ENCODE peak calls at places on chromosomes 12 and 14, in four cellular contexts. C, O, F and E are unnamed samples.

GRCh38 chr12:90062799-90063198 is 354.2 kb upstream of the ATP2B1 start:
- DNase-seq in C (no peak), O (peak; percentile 8), F (peak; percentile 21), E (no peak)

GRCh38 chr12:49010092-49010668 is 8.4 kb downstream of the PRKAG1 start:
- DNase-seq in C (no peak), O (no peak), F (no peak), E (no peak)

GRCh38 chr12:13135336-13136178 is 32.1 kb upstream of the GSG1 start:
- DNase-seq in C (no peak), O (peak; percentile 12), F (peak; percentile 47), E (no peak)

GRCh38 chr12:78120866-78121590 is 290.3 kb downstream of the NAV3 start:
- DNase-seq in C (no peak), O (no peak), F (peak; percentile 33), E (no peak)

GRCh38 chr12:132243596-132244289 is 85.6 kb downstream of the GALNT9 start:
- DNase-seq in C (no peak), O (peak; percentile 42), F (no peak), E (no peak)

GRCh38 chr14:74663884-74664283 is 49.0 kb downstream of the AREL1 start:
- DNase-seq in C (no peak), O (no peak), F (no peak), E (no peak)

GRCh38 chr12:73445658-73446324 is 1091.8 kb upstream of the ATXN7L3B start:
- DNase-seq in C (no peak), O (no peak), F (no peak), E (no peak)

GRCh38 chr14:29216774-29217232 is 450.2 kb downstream of the FOXG1 start:
- DNase-seq in C (no peak), O (peak; percentile 42), F (no peak), E (no peak)

GRCh38 chr12:93378373-93379310 is 917 bp downstream of the NUDT4 start:
- DNase-seq in C (peak; percentile 68), O (no peak), F (no peak), E (peak; percentile 76)

GRCh38 chr12:108649668-108650067 is 16.0 kb upstream of the SELPLG start:
- DNase-seq in C (no peak), O (no peak), F (peak; percentile 86), E (no peak)

GRCh38 chr12:88334271-88334670 is 192.2 kb downstream of the TMTC3 start:
- DNase-seq in C (no peak), O (no peak), F (no peak), E (no peak)

GRCh38 chr14:61575751-61576150 is 119.6 kb upstream of the HIF1A start:
- DNase-seq in C (no peak), O (no peak), F (no peak), E (no peak)

GRCh38 chr12:58233886-58234285 is 292.5 kb downstream of the ATP23 start:
- DNase-seq in C (no peak), O (no peak), F (no peak), E (no peak)

GRCh38 chr12:89544027-89544426 is 18.2 kb upstream of the POC1B start:
- DNase-seq in C (no peak), O (no peak), F (no peak), E (no peak)

GRCh38 chr12:102496571-102496970 is 16.2 kb upstream of the IGF1 start:
- DNase-seq in C (no peak), O (no peak), F (no peak), E (no peak)

GRCh38 chr12:130977046-130977758 is 23.5 kb downstream of the ADGRD1 start:
- DNase-seq in C (no peak), O (no peak), F (no peak), E (no peak)

GRCh38 chr12:52090291-52090690 is 10.8 kb downstream of the SMIM41 start:
- DNase-seq in C (no peak), O (no peak), F (no peak), E (no peak)

GRCh38 chr14:92613008-92613658 is 99.6 kb downstream of the RIN3 start:
- DNase-seq in C (peak; percentile 74), O (peak; percentile 48), F (no peak), E (peak; percentile 80)

GRCh38 chr12:113867258-113867657 is 98.9 kb downstream of the RBM19 start:
- DNase-seq in C (no peak), O (no peak), F (no peak), E (no peak)

GRCh38 chr12:31915442-31915841 is 43.8 kb upstream of the RESF1 start:
- DNase-seq in C (no peak), O (no peak), F (no peak), E (no peak)
- TF ChIP-seq CTCF in C (no peak), O (no peak), F (no peak), E (no peak)

DNA sequence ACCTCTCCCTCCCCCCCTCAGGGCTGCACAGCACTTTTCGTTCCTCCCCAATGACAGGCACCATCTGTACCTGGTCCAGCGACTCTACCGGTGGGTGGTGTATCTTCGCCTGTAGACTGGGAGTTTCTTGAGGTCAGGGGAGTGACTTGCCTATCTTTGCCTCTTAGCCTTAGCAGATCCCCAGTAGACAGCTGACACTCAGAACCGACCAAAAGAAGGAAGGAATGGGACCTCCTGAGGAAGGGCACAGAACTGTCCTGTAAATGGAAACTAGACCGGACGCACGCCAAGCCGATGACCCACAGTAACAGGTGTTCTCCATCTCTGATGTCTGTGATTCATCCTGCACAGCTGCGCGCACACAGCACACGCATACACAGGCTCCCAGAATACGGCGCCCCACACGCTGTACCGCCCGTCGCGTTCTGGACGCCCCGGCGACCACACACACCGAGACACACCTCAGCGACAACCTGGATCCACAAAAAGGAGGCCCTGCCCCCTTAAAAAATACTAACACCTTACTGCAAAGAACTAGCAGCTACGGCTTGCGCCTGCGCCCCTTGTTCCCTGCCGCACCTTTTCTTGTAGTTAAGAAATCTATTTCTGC is 673 bp upstream of the TTC9 start:
- DNase-seq in C (peak; percentile 51), O (no peak), F (no peak), E (peak; percentile 78)
- TF ChIP-seq CTCF in C (no peak), O (no peak), F (no peak), E (no peak)

GRCh38 chr14:32230695-32231280 is 27.7 kb upstream of the RNU6-8 start:
- DNase-seq in C (no peak), O (no peak), F (no peak), E (no peak)

GRCh38 chr14:32230181-32230580 is 27.1 kb upstream of the RNU6-8 start:
- DNase-seq in C (no peak), O (no peak), F (no peak), E (no peak)

GRCh38 chr14:32225378-32225920 is 22.4 kb upstream of the RNU6-8 start:
- DNase-seq in C (no peak), O (no peak), F (no peak), E (no peak)

GRCh38 chr14:32226051-32226450 is 23.0 kb upstream of the RNU6-8 start:
- DNase-seq in C (no peak), O (peak; percentile 19), F (no peak), E (no peak)

GRCh38 chr14:32224731-32225377 is 21.8 kb upstream of the RNU6-8 start:
- DNase-seq in C (no peak), O (peak; percentile 40), F (no peak), E (peak; percentile 48)
- TF ChIP-seq CTCF in C (no peak), O (peak; percentile 48), F (peak; percentile 58), E (peak; percentile 39)

DNA sequence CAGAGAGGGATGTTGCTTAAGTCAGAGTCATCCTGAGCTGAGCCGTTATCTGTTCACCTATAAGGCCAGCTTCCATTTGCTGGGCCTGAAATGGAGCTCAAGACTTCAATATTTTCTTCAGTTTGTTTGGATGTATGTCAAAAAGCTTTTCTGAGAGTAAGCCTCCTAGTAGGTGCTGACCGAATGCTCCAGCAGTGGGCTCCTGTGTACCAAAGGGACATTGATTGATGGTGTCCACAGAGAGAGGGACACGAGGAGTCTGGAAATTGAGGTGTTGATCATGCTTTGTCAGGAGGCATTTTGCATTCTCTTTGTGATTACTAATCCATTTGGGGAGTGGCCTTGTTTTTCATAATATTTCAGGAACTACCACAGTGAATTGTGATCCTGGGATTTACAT is 107.7 kb upstream of the SLC38A2 start:
- DNase-seq in C (no peak), O (no peak), F (no peak), E (no peak)
- TF ChIP-seq CTCF in C (no peak), O (no peak), F (no peak), E (no peak)

GRCh38 chr12:97711392-97711791 is 248.8 kb downstream of the RMST start:
- DNase-seq in C (no peak), O (no peak), F (no peak), E (no peak)

GRCh38 chr12:97713972-97714588 is 251.5 kb downstream of the RMST start:
- DNase-seq in C (no peak), O (no peak), F (no peak), E (no peak)

GRCh38 chr12:97713217-97713616 is 250.6 kb downstream of the RMST start:
- DNase-seq in C (no peak), O (no peak), F (no peak), E (no peak)

DNA sequence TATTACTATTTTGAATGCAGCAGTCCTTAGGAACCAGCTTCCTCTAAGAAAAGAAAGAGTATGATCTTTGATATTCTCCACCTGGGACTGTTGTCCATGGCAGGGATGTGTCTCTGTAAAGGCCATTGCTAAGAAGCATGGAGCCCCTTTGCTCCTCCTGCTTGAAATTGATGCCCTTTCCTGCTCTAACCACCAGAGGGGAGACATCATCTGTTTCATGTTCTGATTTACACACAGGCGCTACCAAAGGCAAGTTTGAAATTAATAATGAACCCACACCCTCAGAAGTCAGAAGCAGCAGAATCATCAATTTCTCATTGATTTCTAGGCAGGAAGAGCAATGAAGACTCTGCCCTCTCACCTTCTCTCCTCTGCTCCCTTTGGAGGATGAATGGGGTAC is 253.8 kb downstream of the RMST start:
- DNase-seq in C (no peak), O (peak; percentile 8), F (no peak), E (no peak)
- TF ChIP-seq CTCF in C (no peak), O (no peak), F (peak; percentile 23), E (no peak)

GRCh38 chr14:88562831-88563686 is at the start of gene ZC3H14:
- DNase-seq in C (peak; percentile 92), O (peak; percentile 92), F (peak; percentile 68), E (peak; percentile 89)
- TF ChIP-seq CTCF in C (no peak), O (no peak), F (no peak), E (no peak)

GRCh38 chr14:23525611-23526010 is 26.0 kb downstream of the ZFHX2 start:
- DNase-seq in C (no peak), O (no peak), F (no peak), E (no peak)
- TF ChIP-seq CTCF in C (no peak), O (no peak), F (no peak), E (no peak)

DNA sequence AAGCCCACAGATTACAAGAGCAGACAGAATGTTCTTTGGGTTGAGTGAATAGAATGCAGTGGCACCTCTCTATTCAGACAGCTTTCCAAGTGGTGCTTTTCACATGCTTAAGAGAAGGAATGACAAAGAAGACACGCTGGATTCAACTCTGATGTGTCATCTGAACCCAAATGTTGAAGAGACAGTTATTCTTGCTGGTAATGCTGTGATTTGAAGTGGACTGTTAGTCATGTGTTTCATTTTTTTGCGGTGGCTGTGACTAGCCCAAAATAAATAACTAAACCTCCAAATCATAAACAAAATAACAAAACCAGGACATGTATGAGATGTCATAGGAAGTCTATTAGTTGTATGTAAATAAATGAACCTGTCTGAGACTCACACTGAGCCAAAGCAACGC is 391.8 kb upstream of the PRICKLE1 start:
- DNase-seq in C (no peak), O (no peak), F (no peak), E (no peak)
- TF ChIP-seq CTCF in C (no peak), O (no peak), F (no peak), E (no peak)